ENCODE peak calls at places on chromosomes 12 and 14, in eight cellular contexts. K is HepG2, P is fibroblast of lung, C is adrenal gland, A is neural progenitor cell, M is left lung, Q is lung, Y is esophagus squamous epithelium. E is an unnamed sample.

GRCh38 chr12:59808317-59808910 is 212.6 kb downstream of the SLC16A7 start:
- DNase-seq in K (peak; percentile 11), A (peak; percentile 53), P (peak; percentile 29), Y (no peak), Q (no peak), M (no peak), C (no peak), E (no peak)

GRCh38 chr12:67137256-67137655 is 131.9 kb upstream of the CAND1 start:
- DNase-seq in C (no peak), M (no peak), Y (no peak), A (no peak), Q (no peak), P (peak; percentile 5), K (no peak), E (no peak)

GRCh38 chr14:100283984-100284881 is 22.0 kb downstream of the SLC25A29 start:
- DNase-seq in C (peak; percentile 55), K (no peak), Y (no peak), P (no peak), Q (no peak), M (no peak), A (no peak), E (peak; percentile 14)

GRCh38 chr12:83173250-83173649 is 486.5 kb downstream of the TMTC2 start:
- DNase-seq in A (no peak), K (no peak), C (no peak), M (no peak), P (no peak), Y (no peak), Q (no peak), E (no peak)

GRCh38 chr14:90023176-90023896 is 38.5 kb upstream of the KCNK13 start:
- DNase-seq in Y (no peak), C (no peak), Q (no peak), K (no peak), P (peak; percentile 79), M (no peak), A (no peak), E (no peak)

GRCh38 chr14:24398298-24398942 is 383 bp upstream of the NYNRIN start:
- DNase-seq in A (peak; percentile 60), K (no peak), Q (no peak), P (no peak), Y (no peak), C (no peak), M (no peak), E (peak; percentile 49)

GRCh38 chr12:69510176-69510827 is 40.1 kb downstream of the FRS2 start:
- DNase-seq in K (no peak), M (no peak), Y (no peak), A (no peak), P (no peak), Q (no peak), C (no peak), E (no peak)

GRCh38 chr14:52551696-52552062 is 626 bp downstream of the TXNDC16 start:
- DNase-seq in M (no peak), C (no peak), P (peak; percentile 30), K (peak; percentile 32), Q (no peak), Y (peak; percentile 1), A (peak; percentile 13), E (no peak)

GRCh38 chr12:111192657-111193056 is 176.2 kb downstream of the PHETA1 start:
- DNase-seq in Y (no peak), Q (no peak), K (no peak), P (no peak), C (no peak), M (no peak), A (no peak), E (no peak)

GRCh38 chr12:120944645-120945217 is 33.6 kb upstream of the HNF1A start:
- DNase-seq in K (no peak), P (peak; percentile 11), M (peak; percentile 79), Y (no peak), C (peak; percentile 74), A (peak; percentile 64), Q (peak; percentile 60), E (peak; percentile 75)

GRCh38 chr12:2641761-2642160 is 153.0 kb upstream of the FKBP4 start:
- DNase-seq in M (no peak), Q (no peak), Y (no peak), C (peak; percentile 20), A (no peak), P (no peak), K (no peak), E (no peak)

GRCh38 chr12:24728366-24728765 is 220.5 kb downstream of the BCAT1 start:
- DNase-seq in Q (no peak), C (no peak), M (no peak), Y (no peak), A (peak; percentile 30), P (peak; percentile 35), K (peak; percentile 18), E (no peak)

GRCh38 chr12:64091186-64091585 is 130.9 kb downstream of the KICS2 start:
- DNase-seq in C (no peak), Y (no peak), Q (no peak), P (no peak), K (no peak), A (no peak), M (no peak), E (no peak)

GRCh38 chr12:130826151-130826801 is 12.8 kb downstream of the STX2 start:
- DNase-seq in A (peak; percentile 57), C (peak; percentile 65), M (peak; percentile 91), K (peak; percentile 33), Q (peak; percentile 62), P (peak; percentile 38), Y (no peak), E (peak; percentile 39)

GRCh38 chr14:45650754-45651153 is 397.8 kb upstream of the MIS18BP1 start:
- DNase-seq in Q (no peak), C (no peak), P (no peak), K (no peak), M (no peak), Y (no peak), A (no peak), E (no peak)
- TF ChIP-seq CTCF in Q (no peak), C (no peak), P (no peak), K (no peak), M (no peak), Y (no peak), A (peak; percentile 27), E (no peak)

DNA sequence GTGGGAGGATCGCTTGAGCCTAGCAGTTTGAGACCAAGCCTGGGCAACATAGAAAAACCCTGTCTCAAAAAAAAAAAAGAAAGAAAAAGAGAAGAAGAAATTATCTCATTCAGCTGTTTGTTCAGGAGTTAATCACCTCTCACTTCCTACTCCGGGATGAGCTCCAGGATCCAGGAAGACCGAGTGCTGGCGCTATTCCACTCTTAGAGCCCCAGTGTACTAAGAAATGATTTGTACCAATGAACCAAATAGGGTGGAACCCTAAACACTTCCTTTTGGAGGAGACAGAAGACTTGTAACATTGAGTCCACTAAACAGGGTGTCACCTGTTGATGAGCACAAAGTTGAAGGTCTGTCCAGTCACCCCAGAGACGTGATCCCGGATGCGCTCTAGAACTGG is 3.6 kb downstream of the ALKBH2 start:
- DNase-seq in C (no peak), Y (no peak), Q (no peak), P (no peak), A (no peak), K (no peak), M (no peak), E (no peak)
- H3K36me3 ChIP-seq in C (no peaks in the 10 kb centered on the region), Y (peaks cover 29% of the 10 kb centered on the region), Q (peaks cover 24% of the 10 kb centered on the region), P (peaks cover 5% of the 10 kb centered on the region), A (no peaks in the 10 kb centered on the region), K (peaks cover 27% of the 10 kb centered on the region), M (peaks cover 57% of the 10 kb centered on the region), E (peaks cover 41% of the 10 kb centered on the region)

GRCh38 chr12:6604254-6605029 is 2.7 kb downstream of the CHD4 start:
- DNase-seq in M (no peak), C (peak; percentile 71), Y (no peak), A (no peak), K (no peak), Q (no peak), P (no peak), E (no peak)

GRCh38 chr12:6607751-6608591 is 792 bp upstream of the CHD4 start:
- DNase-seq in C (peak; percentile 79), Q (peak; percentile 59), A (peak; percentile 48), K (peak; percentile 56), Y (no peak), M (no peak), P (peak; percentile 48), E (peak; percentile 80)

GRCh38 chr12:6606331-6607131 is 648 bp downstream of the CHD4 start:
- DNase-seq in Y (peak; percentile 9), M (peak; percentile 89), K (peak; percentile 31), P (peak; percentile 23), Q (peak; percentile 57), A (peak; percentile 56), C (peak; percentile 90), E (peak; percentile 87)

GRCh38 chr12:6603095-6603567 is 4.0 kb downstream of the CHD4 start:
- DNase-seq in M (no peak), Y (no peak), K (no peak), C (peak; percentile 72), Q (no peak), P (peak; percentile 59), A (peak; percentile 46), E (no peak)

DNA sequence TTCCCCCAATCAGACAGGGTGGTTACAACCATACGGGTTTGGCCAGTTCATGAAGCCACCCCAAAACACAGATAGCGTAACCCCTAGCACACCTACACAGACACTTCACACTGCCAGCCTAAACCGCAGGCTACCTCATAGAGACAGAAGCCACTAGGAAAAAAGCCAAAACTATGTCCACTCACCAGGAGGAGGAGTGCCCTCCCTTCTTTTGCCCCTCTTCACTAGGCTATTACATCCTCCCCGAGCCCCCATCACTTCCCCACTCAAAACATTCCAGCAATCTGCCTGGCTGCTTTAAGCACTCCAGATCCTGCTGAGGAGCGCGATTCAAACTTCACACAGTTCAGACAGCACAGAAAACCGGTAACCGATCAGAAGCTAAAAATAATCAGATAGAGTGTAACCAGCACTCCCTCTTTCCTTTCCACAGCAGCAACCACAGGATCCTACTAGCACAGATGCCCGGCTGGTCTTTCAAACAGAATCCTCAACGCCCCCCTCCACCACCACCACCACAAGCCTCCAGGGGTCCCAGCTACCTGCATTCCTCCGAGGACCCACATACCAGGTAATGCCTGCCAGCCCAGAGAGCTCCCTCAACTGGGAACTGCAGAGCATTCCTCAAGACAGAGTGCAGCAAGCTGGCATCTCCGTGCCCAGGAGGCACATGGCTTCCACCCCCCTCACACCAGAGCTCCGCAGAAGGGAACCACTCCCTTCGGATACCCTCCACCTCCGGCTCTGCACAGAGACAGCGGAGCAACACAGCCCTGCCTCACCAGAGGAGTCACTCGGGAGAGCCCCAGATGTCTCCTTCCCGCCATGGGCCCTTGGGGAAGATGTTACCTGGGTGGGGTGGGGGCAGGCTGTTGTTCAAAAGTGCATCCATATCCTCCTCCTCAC is 1.5 kb downstream of the CHD4 start:
- DNase-seq in K (no peak), P (peak; percentile 51), M (no peak), C (no peak), Y (no peak), A (peak; percentile 51), Q (no peak), E (no peak)
- TF ChIP-seq CTCF in K (no peak), P (no peak), M (no peak), C (no peak), Y (no peak), A (peak; percentile 12), Q (no peak), E (no peak)

DNA sequence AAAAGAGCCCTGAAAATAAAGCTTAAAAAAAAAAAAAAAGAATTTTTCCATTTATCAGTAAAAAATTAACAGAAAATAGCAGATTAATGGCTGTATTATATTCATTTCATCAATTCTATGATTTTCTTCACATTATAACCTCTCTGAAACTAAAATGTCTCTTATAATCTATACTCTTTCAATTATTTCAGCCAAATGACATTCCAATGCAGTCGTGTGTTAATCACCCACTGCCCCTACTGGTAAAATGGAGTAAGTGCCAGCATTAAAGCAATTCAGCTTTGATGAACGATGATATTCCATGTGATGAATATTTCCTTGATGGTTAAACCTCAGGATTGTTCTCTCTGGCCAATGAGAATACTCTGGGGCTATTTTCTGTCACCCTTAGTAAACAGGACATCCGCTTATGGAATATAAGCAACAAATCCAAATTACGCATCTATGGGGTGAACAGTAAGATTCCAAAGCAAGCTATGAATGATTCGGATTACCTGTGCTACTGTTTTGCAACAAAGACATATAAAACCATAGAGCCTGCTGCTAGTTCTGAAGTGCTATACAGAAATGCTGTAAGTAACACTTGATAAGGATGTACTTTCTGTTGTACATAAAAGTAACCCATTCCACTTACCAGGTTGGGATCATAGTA is 20.3 kb upstream of the SYCP3 start:
- DNase-seq in P (peak; percentile 15), A (peak; percentile 46), K (peak; percentile 39), Y (no peak), C (no peak), M (no peak), Q (no peak), E (no peak)
- H3K36me3 ChIP-seq in P (peaks cover 2% of the 10 kb centered on the region), A (no peaks in the 10 kb centered on the region), K (peaks cover 17% of the 10 kb centered on the region), Y (no peaks in the 10 kb centered on the region), C (no peaks in the 10 kb centered on the region), M (peaks cover 69% of the 10 kb centered on the region), Q (peaks cover 6% of the 10 kb centered on the region), E (no peaks in the 10 kb centered on the region)

E was measured in Peyer's patch.